ENCODE peak calls at places on chromosomes 1 and 21, in nine cellular contexts. One of them, this sample, is unnamed.

GRCh38 chr1:115012006-115012405 is 17.6 kb upstream of the TSHB start:
- DNase-seq in esophagus squamous epithelium: no peak
- DNase-seq in stimulated activated CD8-positive, alpha-beta memory T cell treated with anti-CD3 and anti-CD28 coated beads, Interleukin-2, amount 100 ng/mL, for 1 hour: no peak
- DNase-seq in M059J: no peak
- DNase-seq in NCI-H69: no peak
- DNase-seq in sigmoid colon: no peak
- DNase-seq in AG09309: no peak
- DNase-seq in activated CD4-positive, CD25-positive, alpha-beta regulatory T cell treated with anti-CD3 and anti-CD28 coated beads, Interleukin-2, amount 50 U/mL, for 72 hours: no peak
- DNase-seq in HT-29: no peak
- DNase-seq in this sample: no peak

GRCh38 chr1:226100436-226101347 is 38.2 kb downstream of the H3-3A start:
- DNase-seq in esophagus squamous epithelium: no peak
- DNase-seq in stimulated activated CD8-positive, alpha-beta memory T cell treated with anti-CD3 and anti-CD28 coated beads, Interleukin-2, amount 100 ng/mL, for 1 hour: no peak
- DNase-seq in M059J: no peak
- DNase-seq in NCI-H69: peak; percentile 58
- DNase-seq in sigmoid colon: no peak
- DNase-seq in AG09309: no peak
- DNase-seq in activated CD4-positive, CD25-positive, alpha-beta regulatory T cell treated with anti-CD3 and anti-CD28 coated beads, Interleukin-2, amount 50 U/mL, for 72 hours: no peak
- DNase-seq in HT-29: no peak
- DNase-seq in this sample: no peak

GRCh38 chr1:57674803-57675202 is 250.9 kb upstream of the DAB1 start:
- DNase-seq in esophagus squamous epithelium: no peak
- DNase-seq in stimulated activated CD8-positive, alpha-beta memory T cell treated with anti-CD3 and anti-CD28 coated beads, Interleukin-2, amount 100 ng/mL, for 1 hour: no peak
- DNase-seq in M059J: no peak
- DNase-seq in NCI-H69: no peak
- DNase-seq in sigmoid colon: no peak
- DNase-seq in AG09309: no peak
- DNase-seq in activated CD4-positive, CD25-positive, alpha-beta regulatory T cell treated with anti-CD3 and anti-CD28 coated beads, Interleukin-2, amount 50 U/mL, for 72 hours: no peak
- DNase-seq in HT-29: no peak
- DNase-seq in this sample: no peak

GRCh38 chr21:29378814-29379213 is 80.1 kb downstream of the BACH1 start:
- DNase-seq in esophagus squamous epithelium: no peak
- DNase-seq in stimulated activated CD8-positive, alpha-beta memory T cell treated with anti-CD3 and anti-CD28 coated beads, Interleukin-2, amount 100 ng/mL, for 1 hour: no peak
- DNase-seq in M059J: peak; percentile 73
- DNase-seq in NCI-H69: no peak
- DNase-seq in sigmoid colon: no peak
- DNase-seq in AG09309: no peak
- DNase-seq in activated CD4-positive, CD25-positive, alpha-beta regulatory T cell treated with anti-CD3 and anti-CD28 coated beads, Interleukin-2, amount 50 U/mL, for 72 hours: no peak
- DNase-seq in HT-29: no peak
- DNase-seq in this sample: no peak

GRCh38 chr1:12528021-12528852 is 89.8 kb downstream of the DHRS3 start:
- DNase-seq in esophagus squamous epithelium: no peak
- DNase-seq in stimulated activated CD8-positive, alpha-beta memory T cell treated with anti-CD3 and anti-CD28 coated beads, Interleukin-2, amount 100 ng/mL, for 1 hour: no peak
- DNase-seq in M059J: peak; percentile 58
- DNase-seq in NCI-H69: peak; percentile 49
- DNase-seq in sigmoid colon: peak; percentile 83
- DNase-seq in AG09309: peak; percentile 46
- DNase-seq in activated CD4-positive, CD25-positive, alpha-beta regulatory T cell treated with anti-CD3 and anti-CD28 coated beads, Interleukin-2, amount 50 U/mL, for 72 hours: no peak
- DNase-seq in HT-29: peak; percentile 87
- DNase-seq in this sample: peak; percentile 89

GRCh38 chr1:5477716-5478115 is 514.5 kb downstream of the NPHP4 start:
- DNase-seq in esophagus squamous epithelium: no peak
- DNase-seq in stimulated activated CD8-positive, alpha-beta memory T cell treated with anti-CD3 and anti-CD28 coated beads, Interleukin-2, amount 100 ng/mL, for 1 hour: no peak
- DNase-seq in M059J: peak; percentile 37
- DNase-seq in NCI-H69: no peak
- DNase-seq in sigmoid colon: no peak
- DNase-seq in AG09309: no peak
- DNase-seq in activated CD4-positive, CD25-positive, alpha-beta regulatory T cell treated with anti-CD3 and anti-CD28 coated beads, Interleukin-2, amount 50 U/mL, for 72 hours: no peak
- DNase-seq in HT-29: no peak
- DNase-seq in this sample: no peak

GRCh38 chr1:92105546-92106081 is 25.5 kb downstream of the BTBD8 start:
- DNase-seq in esophagus squamous epithelium: no peak
- DNase-seq in stimulated activated CD8-positive, alpha-beta memory T cell treated with anti-CD3 and anti-CD28 coated beads, Interleukin-2, amount 100 ng/mL, for 1 hour: no peak
- DNase-seq in M059J: no peak
- DNase-seq in NCI-H69: no peak
- DNase-seq in sigmoid colon: no peak
- DNase-seq in AG09309: no peak
- DNase-seq in activated CD4-positive, CD25-positive, alpha-beta regulatory T cell treated with anti-CD3 and anti-CD28 coated beads, Interleukin-2, amount 50 U/mL, for 72 hours: no peak
- DNase-seq in HT-29: no peak
- DNase-seq in this sample: no peak

GRCh38 chr1:241180569-241180968 is 176.4 kb downstream of the RGS7 start:
- DNase-seq in esophagus squamous epithelium: no peak
- DNase-seq in stimulated activated CD8-positive, alpha-beta memory T cell treated with anti-CD3 and anti-CD28 coated beads, Interleukin-2, amount 100 ng/mL, for 1 hour: no peak
- DNase-seq in M059J: no peak
- DNase-seq in NCI-H69: no peak
- DNase-seq in sigmoid colon: no peak
- DNase-seq in AG09309: no peak
- DNase-seq in activated CD4-positive, CD25-positive, alpha-beta regulatory T cell treated with anti-CD3 and anti-CD28 coated beads, Interleukin-2, amount 50 U/mL, for 72 hours: no peak
- DNase-seq in HT-29: no peak
- DNase-seq in this sample: no peak

GRCh38 chr1:113153116-113153803 is 80.3 kb downstream of the LRIG2 start:
- DNase-seq in esophagus squamous epithelium: no peak
- DNase-seq in stimulated activated CD8-positive, alpha-beta memory T cell treated with anti-CD3 and anti-CD28 coated beads, Interleukin-2, amount 100 ng/mL, for 1 hour: no peak
- DNase-seq in M059J: peak; percentile 50
- DNase-seq in NCI-H69: peak; percentile 73
- DNase-seq in sigmoid colon: no peak
- DNase-seq in AG09309: no peak
- DNase-seq in activated CD4-positive, CD25-positive, alpha-beta regulatory T cell treated with anti-CD3 and anti-CD28 coated beads, Interleukin-2, amount 50 U/mL, for 72 hours: no peak
- DNase-seq in HT-29: peak; percentile 84
- DNase-seq in this sample: no peak